ENCODE peak calls at places on chromosomes 12 and 14, in four cellular contexts. One of them, this sample, is unnamed.
A peak's percentile ranks its signal among the peaks of the same experiment; 100 is the strongest.

GRCh38 chr12:19431407-19432308 is 7.6 kb upstream of the AEBP2 start:
- DNase-seq in HepG2: no peak
- DNase-seq in K562: no peak
- DNase-seq in H1: no peak
- DNase-seq in this sample: peak; percentile 30

GRCh38 chr14:68191567-68192321 is 372.2 kb downstream of the RAD51B start:
- DNase-seq in H1: no peak
- DNase-seq in HepG2: peak; percentile 92
- DNase-seq in K562: no peak
- DNase-seq in this sample: no peak

GRCh38 chr14:104306450-104307040 is 168.2 kb downstream of the KIF26A start:
- DNase-seq in H1: no peak
- DNase-seq in HepG2: no peak
- DNase-seq in K562: no peak
- DNase-seq in this sample: no peak

GRCh38 chr12:51972849-51973273 is 21.4 kb downstream of the ACVR1B start:
- DNase-seq in H1: no peak
- DNase-seq in K562: peak; percentile 83
- DNase-seq in HepG2: no peak
- DNase-seq in this sample: no peak

GRCh38 chr12:116456683-116457082 is 102.5 kb upstream of the MAP1LC3B2 start:
- DNase-seq in HepG2: no peak
- DNase-seq in K562: no peak
- DNase-seq in H1: no peak
- DNase-seq in this sample: no peak

GRCh38 chr12:95634622-95635621 is 83.6 kb upstream of the USP44 start:
- DNase-seq in K562: no peak
- DNase-seq in HepG2: peak; percentile 82
- DNase-seq in H1: no peak
- DNase-seq in this sample: no peak

GRCh38 chr12:53892760-53893159 is 45.9 kb upstream of the HOXC13 start:
- DNase-seq in K562: no peak
- DNase-seq in H1: no peak
- DNase-seq in HepG2: no peak
- DNase-seq in this sample: no peak

GRCh38 chr14:105343194-105343593 is 28.6 kb downstream of the PACS2 start:
- DNase-seq in HepG2: peak; percentile 31
- DNase-seq in K562: no peak
- DNase-seq in H1: no peak
- DNase-seq in this sample: no peak

GRCh38 chr14:56099081-56099797 is 19.0 kb upstream of the PELI2 start:
- DNase-seq in H1: no peak
- DNase-seq in HepG2: peak; percentile 3
- DNase-seq in K562: no peak
- DNase-seq in this sample: no peak

DNA sequence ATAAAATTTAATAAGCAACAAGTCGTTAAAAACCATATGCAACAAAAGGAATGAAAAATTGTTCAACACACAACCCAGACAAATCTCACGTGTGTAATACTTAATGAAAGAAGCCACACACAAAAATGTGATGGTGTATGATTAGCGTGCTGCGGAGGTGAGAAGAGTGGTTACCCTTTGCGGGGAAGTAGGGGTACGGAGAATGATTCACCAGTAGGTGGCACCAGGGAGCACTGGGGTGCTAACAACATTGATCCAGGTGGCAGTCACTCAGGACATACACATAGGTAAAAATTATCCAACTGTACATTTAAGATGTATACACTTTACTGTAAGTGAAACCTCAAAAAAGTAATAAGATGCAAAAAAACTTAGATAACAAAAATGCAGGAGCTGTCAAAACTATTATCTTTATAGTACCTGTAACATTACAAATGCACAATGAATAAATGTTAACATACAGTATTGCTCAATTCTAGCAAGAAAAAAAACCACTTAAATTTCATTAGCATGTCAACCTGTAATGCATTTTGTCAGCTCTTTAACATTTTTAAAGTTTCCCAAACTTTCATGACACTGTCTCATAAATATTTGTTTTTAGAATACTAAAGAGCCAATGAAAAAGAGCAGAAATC is 46.8 kb downstream of the TMCC3 start:
- DNase-seq in HepG2: peak; percentile 5
- DNase-seq in K562: peak; percentile 56
- DNase-seq in H1: peak; percentile 81
- DNase-seq in this sample: no peak
- TF ChIP-seq HDAC6 in HepG2: no peak
- TF ChIP-seq HDAC6 in K562: no peak
- TF ChIP-seq HDAC6 in H1: no peak
- TF ChIP-seq HDAC6 in this sample: no peak

GRCh38 chr12:39296496-39296895 is 146.4 kb downstream of the KIF21A start:
- DNase-seq in H1: no peak
- DNase-seq in HepG2: no peak
- DNase-seq in K562: no peak
- DNase-seq in this sample: no peak

GRCh38 chr12:39297946-39298345 is 145.0 kb downstream of the KIF21A start:
- DNase-seq in HepG2: no peak
- DNase-seq in K562: no peak
- DNase-seq in H1: no peak
- DNase-seq in this sample: no peak

DNA sequence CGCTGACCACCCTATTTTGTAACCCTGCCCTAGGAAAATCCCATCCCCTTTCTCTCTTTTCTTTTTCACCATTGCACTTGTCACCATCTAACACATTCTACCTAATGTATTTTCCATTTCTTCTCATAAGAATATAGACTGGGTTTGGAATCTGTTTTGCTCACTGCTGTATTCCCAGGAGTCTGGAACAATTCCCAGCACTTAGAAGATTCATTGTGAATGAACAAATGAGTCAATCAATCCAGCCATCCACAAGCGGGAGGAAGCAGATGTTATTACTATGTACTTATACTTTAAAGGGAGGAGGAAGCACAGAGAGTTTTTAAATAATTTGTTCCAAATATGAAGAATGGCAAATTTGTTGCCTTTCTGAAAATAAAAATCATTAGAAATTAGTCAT is 142.1 kb downstream of the KIF21A start:
- DNase-seq in K562: no peak
- DNase-seq in HepG2: no peak
- DNase-seq in H1: no peak
- DNase-seq in this sample: no peak
- TF ChIP-seq SP1 in K562: no peak
- TF ChIP-seq SP1 in HepG2: no peak
- TF ChIP-seq SP1 in H1: no peak
- TF ChIP-seq SP1 in this sample: no peak

DNA sequence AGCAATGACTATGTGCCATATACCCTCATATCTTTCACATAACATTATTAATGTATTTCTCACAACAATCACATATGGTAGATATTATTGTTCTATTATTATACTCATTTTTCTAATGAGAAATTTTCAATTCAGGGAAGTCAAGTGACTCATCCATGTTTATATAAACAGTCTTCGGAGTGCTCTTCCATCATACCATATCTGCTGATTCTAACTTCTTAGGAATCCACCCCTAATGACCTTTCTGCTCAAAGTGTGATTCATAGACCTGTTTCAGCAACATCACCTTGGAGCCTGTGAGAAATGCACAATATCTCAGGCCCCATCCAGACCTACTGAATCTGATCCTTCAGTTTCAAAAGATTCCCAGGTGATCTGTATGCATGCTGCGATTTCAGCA is 39.8 kb upstream of the OVCH1 start:
- DNase-seq in H1: no peak
- DNase-seq in K562: no peak
- DNase-seq in HepG2: no peak
- DNase-seq in this sample: no peak
- H3K9ac ChIP-seq in H1: no peak overlapping the region
- H3K9ac ChIP-seq in K562: no peak overlapping the region
- H3K9ac ChIP-seq in HepG2: no peak overlapping the region
- H3K9ac ChIP-seq in this sample: no peak overlapping the region

GRCh38 chr12:43835264-43835655 is 621 bp upstream of the TMEM117 start:
- DNase-seq in H1: no peak
- DNase-seq in K562: no peak
- DNase-seq in HepG2: no peak
- DNase-seq in this sample: no peak

GRCh38 chr12:43832506-43833168 is 3.2 kb upstream of the TMEM117 start:
- DNase-seq in H1: no peak
- DNase-seq in K562: no peak
- DNase-seq in HepG2: no peak
- DNase-seq in this sample: no peak

GRCh38 chr12:43840338-43840737 is 4.5 kb downstream of the TMEM117 start:
- DNase-seq in K562: no peak
- DNase-seq in HepG2: peak; percentile 70
- DNase-seq in H1: no peak
- DNase-seq in this sample: no peak

GRCh38 chr12:43835656-43836454 is at the start of gene TMEM117:
- DNase-seq in H1: peak; percentile 80
- DNase-seq in HepG2: peak; percentile 25
- DNase-seq in K562: peak; percentile 65
- DNase-seq in this sample: no peak

GRCh38 chr12:43836455-43836989 is 641 bp downstream of the TMEM117 start:
- DNase-seq in K562: peak; percentile 10
- DNase-seq in HepG2: peak; percentile 43
- DNase-seq in H1: no peak
- DNase-seq in this sample: no peak
- TF ChIP-seq HDAC6 in K562: no peak
- TF ChIP-seq HDAC6 in HepG2: no peak
- TF ChIP-seq HDAC6 in H1: no peak
- TF ChIP-seq HDAC6 in this sample: no peak